ENCODE peak calls at places on chromosome 19, in four cellular contexts. One of them, this sample, is unnamed.
A peak's percentile ranks its signal among the peaks of the same experiment; 100 is the strongest.

GRCh38 chr19:57633832-57634131 is 814 bp downstream of the ZNF211 start:
- DNase-seq in GM04504: no peak
- DNase-seq in epithelial cell of esophagus: no peak
- DNase-seq in GM19239: no peak
- DNase-seq in this sample: peak; percentile 57

GRCh38 chr19:16869331-16869972 is 19.3 kb upstream of the F2RL3 start:
- DNase-seq in GM19239: no peak
- DNase-seq in epithelial cell of esophagus: no peak
- DNase-seq in GM04504: no peak
- DNase-seq in this sample: no peak

GRCh38 chr19:46766569-46767317 is 20.5 kb upstream of the STRN4 start:
- DNase-seq in GM19239: peak; percentile 68
- DNase-seq in GM04504: no peak
- DNase-seq in epithelial cell of esophagus: peak; percentile 57
- DNase-seq in this sample: peak; percentile 37

GRCh38 chr19:12617646-12618045 is 6.9 kb downstream of the ZNF791 start:
- DNase-seq in GM19239: no peak
- DNase-seq in GM04504: no peak
- DNase-seq in epithelial cell of esophagus: no peak
- DNase-seq in this sample: peak; percentile 57

GRCh38 chr19:39408392-39409206 is 2.0 kb downstream of the ZFP36 start:
- DNase-seq in epithelial cell of esophagus: peak; percentile 64
- DNase-seq in GM04504: no peak
- DNase-seq in GM19239: no peak
- DNase-seq in this sample: no peak

GRCh38 chr19:16127776-16128371 is 15.6 kb upstream of the HSH2D start:
- DNase-seq in epithelial cell of esophagus: no peak
- DNase-seq in GM04504: no peak
- DNase-seq in GM19239: no peak
- DNase-seq in this sample: no peak

GRCh38 chr19:2550431-2551171 is 74.7 kb downstream of the GADD45B start:
- DNase-seq in GM04504: no peak
- DNase-seq in GM19239: no peak
- DNase-seq in epithelial cell of esophagus: no peak
- DNase-seq in this sample: no peak

GRCh38 chr19:48568345-48568886 is 16.4 kb downstream of the SULT2B1 start:
- DNase-seq in GM19239: no peak
- DNase-seq in GM04504: peak; percentile 81
- DNase-seq in epithelial cell of esophagus: peak; percentile 86
- DNase-seq in this sample: peak; percentile 94

GRCh38 chr19:2663920-2664571 is 38.4 kb downstream of the GNG7 start:
- DNase-seq in GM04504: no peak
- DNase-seq in epithelial cell of esophagus: no peak
- DNase-seq in GM19239: peak; percentile 58
- DNase-seq in this sample: peak; percentile 6

GRCh38 chr19:20423381-20424207 is 142.0 kb downstream of the ZNF737 start:
- DNase-seq in epithelial cell of esophagus: peak; percentile 64
- DNase-seq in GM19239: no peak
- DNase-seq in GM04504: peak; percentile 55
- DNase-seq in this sample: peak; percentile 82

GRCh38 chr19:42360787-42361544 is 29.1 kb downstream of the CNFN start:
- DNase-seq in GM19239: no peak
- DNase-seq in GM04504: no peak
- DNase-seq in epithelial cell of esophagus: no peak
- DNase-seq in this sample: no peak

GRCh38 chr19:57850553-57851017 is 926 bp downstream of the ZNF587 start:
- DNase-seq in GM19239: no peak
- DNase-seq in epithelial cell of esophagus: peak; percentile 73
- DNase-seq in GM04504: no peak
- DNase-seq in this sample: peak; percentile 95

GRCh38 chr19:45667620-45668341 is at the start of gene GIPR:
- DNase-seq in GM04504: no peak
- DNase-seq in GM19239: no peak
- DNase-seq in epithelial cell of esophagus: peak; percentile 91
- DNase-seq in this sample: peak; percentile 91

GRCh38 chr19:4019578-4019977 is 12.0 kb downstream of the PIAS4 start:
- DNase-seq in GM19239: no peak
- DNase-seq in GM04504: no peak
- DNase-seq in epithelial cell of esophagus: no peak
- DNase-seq in this sample: no peak

GRCh38 chr19:42175952-42176648 is 41.4 kb downstream of the DEDD2 start:
- DNase-seq in GM19239: no peak
- DNase-seq in epithelial cell of esophagus: peak; percentile 20
- DNase-seq in GM04504: peak; percentile 3
- DNase-seq in this sample: peak; percentile 4

GRCh38 chr19:10744848-10745293 is 27.0 kb downstream of the DNM2 start:
- DNase-seq in GM19239: no peak
- DNase-seq in epithelial cell of esophagus: no peak
- DNase-seq in GM04504: no peak
- DNase-seq in this sample: no peak

GRCh38 chr19:13441810-13442512 is 64.3 kb downstream of the CACNA1A start:
- DNase-seq in GM19239: peak; percentile 45
- DNase-seq in epithelial cell of esophagus: peak; percentile 40
- DNase-seq in GM04504: peak; percentile 14
- DNase-seq in this sample: peak; percentile 39

GRCh38 chr19:46107371-46107770 is 17.1 kb downstream of the IGFL3 start:
- DNase-seq in GM19239: no peak
- DNase-seq in epithelial cell of esophagus: peak; percentile 33
- DNase-seq in GM04504: peak; percentile 8
- DNase-seq in this sample: no peak

GRCh38 chr19:32201661-32202060 is 143.7 kb upstream of the ZNF507 start:
- DNase-seq in GM19239: no peak
- DNase-seq in epithelial cell of esophagus: no peak
- DNase-seq in GM04504: no peak
- DNase-seq in this sample: no peak

GRCh38 chr19:11420894-11421606 is 1.9 kb upstream of the RGL3 start:
- DNase-seq in epithelial cell of esophagus: no peak
- DNase-seq in GM19239: no peak
- DNase-seq in GM04504: no peak
- DNase-seq in this sample: no peak

GRCh38 chr19:46924874-46925547 is 64.2 kb downstream of the ARHGAP35 start:
- DNase-seq in epithelial cell of esophagus: peak; percentile 64
- DNase-seq in GM04504: no peak
- DNase-seq in GM19239: peak; percentile 25
- DNase-seq in this sample: peak; percentile 34

GRCh38 chr19:782195-783043 is 14.8 kb upstream of the PTBP1 start:
- DNase-seq in GM04504: no peak
- DNase-seq in epithelial cell of esophagus: peak; percentile 54
- DNase-seq in GM19239: no peak
- DNase-seq in this sample: peak; percentile 75

GRCh38 chr19:52640916-52641315 is 2.8 kb upstream of the ZNF83 start:
- DNase-seq in GM19239: no peak
- DNase-seq in GM04504: no peak
- DNase-seq in epithelial cell of esophagus: no peak
- DNase-seq in this sample: peak; percentile 33

GRCh38 chr19:29665215-29665825 is at the start of gene PLEKHF1:
- DNase-seq in GM04504: peak; percentile 59
- DNase-seq in GM19239: peak; percentile 94
- DNase-seq in epithelial cell of esophagus: peak; percentile 84
- DNase-seq in this sample: peak; percentile 82

GRCh38 chr19:55679343-55680257 is 4.6 kb downstream of the EPN1 start:
- DNase-seq in GM04504: no peak
- DNase-seq in epithelial cell of esophagus: peak; percentile 87
- DNase-seq in GM19239: no peak
- DNase-seq in this sample: peak; percentile 84

GRCh38 chr19:40776966-40777794 is 867 bp upstream of the RAB4B start:
- DNase-seq in epithelial cell of esophagus: peak; percentile 90
- DNase-seq in GM19239: peak; percentile 67
- DNase-seq in GM04504: peak; percentile 85
- DNase-seq in this sample: peak; percentile 89

This sample was measured in kidney tubule cell.